ENCODE peak calls at places on chromosome 14, in six cellular contexts. O, V, Q, P, D and R are unnamed samples.
A peak's percentile ranks its signal among the peaks of the same experiment; 100 is the strongest.

GRCh38 chr14:68137704-68138619 is 318.4 kb downstream of the RAD51B start:
- DNase-seq in O (peak; percentile 69), V (peak; percentile 32), Q (no peak), P (peak; percentile 44), D (peak; percentile 95), R (peak; percentile 26)

GRCh38 chr14:100617715-100618693 is 30.8 kb upstream of the BEGAIN start:
- DNase-seq in O (no peak), V (no peak), Q (no peak), P (peak; percentile 7), D (no peak), R (peak; percentile 33)

GRCh38 chr14:75063013-75063412 is 811 bp downstream of the ACYP1 start:
- DNase-seq in O (no peak), V (no peak), Q (no peak), P (no peak), D (no peak), R (no peak)

GRCh38 chr14:74739293-74740030 is 23.7 kb upstream of the YLPM1 start:
- DNase-seq in O (no peak), V (no peak), Q (no peak), P (no peak), D (peak; percentile 28), R (no peak)

GRCh38 chr14:84707830-84708229 is 822.1 kb upstream of the FLRT2 start:
- DNase-seq in O (no peak), V (no peak), Q (no peak), P (no peak), D (no peak), R (no peak)

GRCh38 chr14:89123851-89124250 is 293.2 kb downstream of the FOXN3 start:
- DNase-seq in O (no peak), V (no peak), Q (no peak), P (no peak), D (no peak), R (no peak)

GRCh38 chr14:73714656-73715081 is 485 bp upstream of the PNMA1 start:
- DNase-seq in O (peak; percentile 52), V (no peak), Q (no peak), P (no peak), D (peak; percentile 42), R (no peak)

GRCh38 chr14:47821134-47821533 is 145.7 kb upstream of the MDGA2 start:
- DNase-seq in O (no peak), V (no peak), Q (no peak), P (no peak), D (no peak), R (no peak)

GRCh38 chr14:20486700-20487401 is 17.6 kb downstream of the PNP start:
- DNase-seq in O (no peak), V (no peak), Q (no peak), P (no peak), D (no peak), R (no peak)

GRCh38 chr14:50559990-50560928 is at the start of gene ATL1:
- DNase-seq in O (peak; percentile 48), V (peak; percentile 68), Q (peak; percentile 93), P (peak; percentile 82), D (peak; percentile 74), R (peak; percentile 84)

GRCh38 chr14:20624495-20625070 is 16.9 kb downstream of the OR6S1 start:
- DNase-seq in O (peak; percentile 75), V (peak; percentile 75), Q (no peak), P (peak; percentile 34), D (peak; percentile 60), R (peak; percentile 42)

GRCh38 chr14:81535399-81536124 is 1.9 kb upstream of the SEL1L start:
- DNase-seq in O (no peak), V (no peak), Q (no peak), P (no peak), D (no peak), R (no peak)

GRCh38 chr14:23321572-23322547 is 603 bp downstream of the PABPN1 start:
- DNase-seq in O (peak; percentile 41), V (peak; percentile 52), Q (no peak), P (peak; percentile 52), D (peak; percentile 54), R (peak; percentile 55)

GRCh38 chr14:56579345-56580316 is at the start of gene TMEM260:
- DNase-seq in O (peak; percentile 84), V (peak; percentile 87), Q (peak; percentile 96), P (peak; percentile 83), D (peak; percentile 84), R (peak; percentile 84)

GRCh38 chr14:69048456-69048855 is 69.4 kb upstream of the ACTN1 start:
- DNase-seq in O (no peak), V (peak; percentile 72), Q (no peak), P (peak; percentile 62), D (no peak), R (no peak)

GRCh38 chr14:69392481-69392880 is 5.6 kb downstream of the ERH start:
- DNase-seq in O (no peak), V (no peak), Q (no peak), P (no peak), D (no peak), R (no peak)

GRCh38 chr14:88212691-88213090 is 110.4 kb downstream of the KCNK10 start:
- DNase-seq in O (no peak), V (no peak), Q (no peak), P (no peak), D (no peak), R (no peak)

GRCh38 chr14:50855558-50855957 is 16.3 kb upstream of the ABHD12B start:
- DNase-seq in O (no peak), V (no peak), Q (no peak), P (no peak), D (no peak), R (no peak)

GRCh38 chr14:23406244-23406643 is 1.8 kb downstream of the MYH6 start:
- DNase-seq in O (no peak), V (no peak), Q (no peak), P (no peak), D (no peak), R (no peak)

GRCh38 chr14:105304565-105304964 is 3.8 kb upstream of the BRF1 start:
- DNase-seq in O (no peak), V (no peak), Q (no peak), P (no peak), D (no peak), R (no peak)

GRCh38 chr14:105303949-105304348 is 3.1 kb upstream of the BRF1 start:
- DNase-seq in O (no peak), V (no peak), Q (no peak), P (no peak), D (no peak), R (no peak)

GRCh38 chr14:105300542-105301102 is at the start of gene BRF1:
- DNase-seq in O (peak; percentile 85), V (peak; percentile 95), Q (peak; percentile 98), P (peak; percentile 97), D (peak; percentile 86), R (peak; percentile 97)

GRCh38 chr14:105299654-105300541 is 903 bp downstream of the BRF1 start:
- DNase-seq in O (no peak), V (no peak), Q (no peak), P (no peak), D (no peak), R (peak; percentile 49)

DNA sequence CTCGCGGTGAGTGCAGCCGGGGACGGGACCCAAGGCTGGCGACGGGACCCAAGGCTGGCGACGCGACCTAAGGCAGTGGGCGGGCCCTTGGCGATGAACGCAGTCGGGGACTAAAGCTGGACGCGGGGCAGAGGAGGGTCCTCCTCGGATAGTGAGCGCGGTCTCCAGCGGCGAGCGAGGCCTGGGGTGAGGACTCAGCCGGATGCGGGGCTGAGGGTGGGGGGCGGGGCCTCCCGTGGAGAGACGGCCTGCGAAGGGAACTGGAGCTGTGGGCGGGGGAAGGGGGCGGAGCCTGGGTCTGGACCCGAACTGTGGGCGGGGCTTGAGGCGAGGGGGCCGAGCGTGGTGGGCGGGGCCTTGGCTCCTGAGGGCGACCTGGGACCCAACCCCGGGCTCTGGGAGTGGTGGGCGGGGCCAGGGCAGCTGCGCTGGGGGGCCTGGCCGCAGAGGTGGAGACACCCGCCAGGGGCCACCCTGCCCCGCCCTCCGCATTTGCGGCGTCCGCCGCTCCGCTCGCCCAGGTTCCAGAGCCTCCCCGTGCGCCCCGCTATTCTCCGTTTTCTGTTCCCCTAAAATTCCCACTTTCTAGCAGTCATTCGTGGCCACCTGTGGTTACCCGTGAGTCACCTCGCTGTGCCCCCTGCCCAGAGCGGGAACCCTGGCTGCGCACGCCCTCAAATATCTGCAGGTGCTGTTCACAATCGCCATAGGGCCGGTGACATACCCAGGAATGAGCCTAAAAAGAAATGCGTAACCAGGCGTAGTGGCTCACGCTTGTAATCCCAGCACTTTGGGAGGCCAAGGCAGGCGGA is 508 bp upstream of the BRF1 start:
- DNase-seq in O (peak; percentile 88), V (peak; percentile 100), Q (peak; percentile 99), P (peak; percentile 99), D (peak; percentile 90), R (peak; percentile 98)
- TF ChIP-seq POLR2A in O (no peak), V (no peak), Q (no peak), P (peak; percentile 65), D (peak; percentile 70), R (peak; percentile 56)

GRCh38 chr14:22163051-22163450 is 426.0 kb downstream of the DAD1 start:
- DNase-seq in O (no peak), V (no peak), Q (no peak), P (no peak), D (peak; percentile 45), R (no peak)
- TF ChIP-seq CTCF in O (no peak), V (no peak), Q (no peak), P (no peak), D (peak; percentile 55), R (peak; percentile 27)

DNA sequence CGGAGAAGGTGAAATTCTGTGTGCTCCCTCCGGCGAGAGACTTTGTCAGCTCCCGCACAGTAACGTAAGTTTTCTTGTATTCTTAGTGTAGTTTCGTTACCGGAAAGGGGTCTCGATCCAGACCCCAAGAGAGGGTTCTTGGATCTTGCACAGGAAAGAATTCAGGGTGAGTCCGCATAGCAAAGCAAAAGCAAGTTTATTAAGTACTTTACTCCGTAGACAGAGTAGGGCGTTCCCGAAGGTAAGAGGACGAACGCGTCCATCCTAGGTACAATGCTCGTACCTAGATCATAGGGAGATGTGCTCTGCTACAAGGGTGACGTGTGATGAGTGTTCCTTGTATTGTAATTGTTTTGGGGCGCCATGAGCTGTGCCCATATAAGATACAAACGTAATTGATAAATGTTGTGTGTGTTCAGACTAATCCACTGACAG is 293 bp downstream of the IFI27L1 start:
- DNase-seq in O (no peak), V (no peak), Q (no peak), P (no peak), D (no peak), R (no peak)
- TF ChIP-seq POLR2A in O (no peak), V (no peak), Q (no peak), P (no peak), D (no peak), R (no peak)

GRCh38 chr14:36241183-36241582 is 64.7 kb upstream of the PTCSC3 start:
- DNase-seq in O (no peak), V (no peak), Q (no peak), P (no peak), D (no peak), R (no peak)
- TF ChIP-seq CTCF in O (no peak), V (no peak), Q (no peak), P (no peak), D (peak; percentile 16), R (no peak)

GRCh38 chr14:105411017-105411941 is 8.3 kb upstream of the MTA1 start:
- DNase-seq in O (peak; percentile 72), V (peak; percentile 60), Q (no peak), P (no peak), D (peak; percentile 33), R (peak; percentile 77)
- TF ChIP-seq POLR2A in O (no peak), V (no peak), Q (no peak), P (no peak), D (no peak), R (no peak)